ENCODE peak calls at places on chromosomes 7 and 10, in four cellular contexts. R is lower lobe of right lung, T is MCF 10A, Z is keratinocyte. M is an unnamed sample.

GRCh38 chr7:123355576-123356195 is 155.9 kb upstream of the SLC13A1 start:
- DNase-seq in Z (no peak), R (no peak), T (peak), M (peak)

GRCh38 chr10:1369665-1370064 is 313.5 kb downstream of the WDR37 start:
- DNase-seq in Z (no peak), R (no peak), T (no peak), M (no peak)

GRCh38 chr7:47647213-47647985 is 65.5 kb upstream of the TNS3 start:
- DNase-seq in T (no peak), R (no peak), Z (no peak), M (no peak)

GRCh38 chr10:70602665-70603438 is at the start of gene PRF1:
- DNase-seq in R (peak), T (no peak), Z (no peak), M (no peak)

GRCh38 chr10:53401536-53401935 is 629.0 kb upstream of the MBL2 start:
- DNase-seq in R (no peak), Z (no peak), T (no peak), M (no peak)

GRCh38 chr7:89507034-89507433 is 647.2 kb upstream of the STEAP1 start:
- DNase-seq in Z (no peak), R (no peak), T (no peak), M (no peak)

GRCh38 chr10:91552706-91553105 is 80.2 kb downstream of the PPP1R3C start:
- DNase-seq in R (no peak), Z (no peak), T (peak), M (peak)

GRCh38 chr7:140996-141395 is 51.4 kb upstream of the FAM20C start:
- DNase-seq in R (no peak), Z (no peak), T (no peak), M (no peak)

GRCh38 chr10:7797582-7797981 is 9.6 kb downstream of the ATP5F1C start:
- DNase-seq in Z (no peak), T (peak), R (no peak), M (peak)

GRCh38 chr7:42961182-42961581 is 29.0 kb downstream of the MRPL32 start:
- DNase-seq in R (no peak), T (no peak), Z (no peak), M (no peak)

GRCh38 chr7:106058925-106059324 is 53.2 kb downstream of the SYPL1 start:
- DNase-seq in Z (no peak), R (no peak), T (no peak), M (no peak)

GRCh38 chr10:90136731-90137316 is 435.4 kb downstream of the KIF20B start:
- DNase-seq in T (peak), Z (no peak), R (no peak), M (peak)

GRCh38 chr10:3757638-3758490 is 27.1 kb downstream of the KLF6 start:
- DNase-seq in Z (peak), R (no peak), T (peak), M (peak)

GRCh38 chr10:127415116-127415515 is 134.0 kb upstream of the NPS start:
- DNase-seq in Z (no peak), R (no peak), T (no peak), M (no peak)

GRCh38 chr10:94344522-94345122 is 18.1 kb downstream of the NOC3L start:
- DNase-seq in R (no peak), T (no peak), Z (no peak), M (no peak)

GRCh38 chr10:97547889-97548485 is 24.6 kb upstream of the ANKRD2 start:
- DNase-seq in T (no peak), Z (no peak), R (no peak), M (no peak)

GRCh38 chr10:130411496-130412070 is 275.4 kb downstream of the GLRX3 start:
- DNase-seq in R (no peak), T (no peak), Z (no peak), M (no peak)

GRCh38 chr10:119346063-119346835 is 138.9 kb downstream of the GRK5 start:
- DNase-seq in T (no peak), R (no peak), Z (no peak), M (no peak)

GRCh38 chr7:139543801-139544603 is 20.5 kb downstream of the CLEC2L start:
- DNase-seq in R (no peak), T (no peak), Z (no peak), M (no peak)

GRCh38 chr10:51643734-51644133 is 55.7 kb downstream of the CSTF2T start:
- DNase-seq in R (no peak), Z (no peak), T (no peak), M (no peak)

GRCh38 chr7:17103984-17104383 is 194.5 kb upstream of the AHR start:
- DNase-seq in Z (no peak), R (no peak), T (no peak), M (no peak)

GRCh38 chr7:88312061-88312663 is 5.5 kb upstream of the STEAP4 start:
- DNase-seq in Z (no peak), R (no peak), T (no peak), M (peak)

GRCh38 chr10:44724415-44725174 is 186.5 kb upstream of the TMEM72 start:
- DNase-seq in R (no peak), T (peak), Z (no peak), M (peak)

GRCh38 chr7:68787586-68787985 is 810.7 kb upstream of the AUTS2 start:
- DNase-seq in T (no peak), R (no peak), Z (no peak), M (no peak)

GRCh38 chr10:52645435-52645776 is 127.2 kb downstream of the MBL2 start:
- DNase-seq in T (no peak), R (no peak), Z (no peak), M (no peak)

GRCh38 chr10:89904755-89905154 is 203.4 kb downstream of the KIF20B start:
- DNase-seq in R (no peak), T (no peak), Z (no peak), M (peak)

GRCh38 chr10:50248598-50248997 is 2.7 kb downstream of the ASAH2 start:
- DNase-seq in R (no peak), T (no peak), Z (no peak), M (no peak)

GRCh38 chr10:64060389-64060788 is 539.2 kb downstream of the REEP3 start:
- DNase-seq in T (no peak), R (no peak), Z (no peak), M (no peak)

GRCh38 chr7:17690030-17690429 is 250.3 kb downstream of the SNX13 start:
- DNase-seq in T (peak), R (no peak), Z (no peak), M (peak)

GRCh38 chr10:66828957-66829356 is 96.9 kb upstream of the LRRTM3 start:
- DNase-seq in T (no peak), R (no peak), Z (no peak), M (peak)

GRCh38 chr10:124669824-124670654 is 74.1 kb downstream of the FAM53B start:
- DNase-seq in T (no peak), R (peak), Z (no peak), M (no peak)

GRCh38 chr7:157150825-157151412 is 12.2 kb downstream of the UBE3C start:
- DNase-seq in Z (no peak), R (no peak), T (no peak), M (no peak)

GRCh38 chr10:72335394-72336258 is 19.1 kb downstream of the DNAJB12 start:
- DNase-seq in R (peak), T (peak), Z (no peak), M (no peak)

GRCh38 chr7:137328389-137329120 is 15.0 kb downstream of the PTN start:
- DNase-seq in R (no peak), Z (no peak), T (no peak), M (no peak)

GRCh38 chr7:134419085-134419484 is 39.8 kb downstream of the AKR1B1 start:
- DNase-seq in R (no peak), T (no peak), Z (no peak), M (no peak)

GRCh38 chr7:39647816-39648215 is 24.4 kb downstream of the RALA start:
- DNase-seq in R (no peak), Z (no peak), T (no peak), M (no peak)

GRCh38 chr10:80739963-80740715 is 202.4 kb downstream of the SH2D4B start:
- DNase-seq in R (no peak), T (peak), Z (no peak), M (no peak)
- TF ChIP-seq CTCF in R (no peak), T (no peak), Z (no peak), M (no peak)

GRCh38 chr7:153832160-153832559 is 220.0 kb upstream of the DPP6 start:
- DNase-seq in Z (no peak), T (no peak), R (no peak), M (no peak)
- TF ChIP-seq CTCF in Z (no peak), T (no peak), R (no peak), M (no peak)

GRCh38 chr10:12538596-12538995 is 189.2 kb downstream of the CAMK1D start:
- DNase-seq in Z (no peak), T (no peak), R (no peak), M (no peak)
- TF ChIP-seq CTCF in Z (no peak), T (no peak), R (no peak), M (no peak)

GRCh38 chr7:15323545-15323944 is 238.3 kb downstream of the AGMO start:
- DNase-seq in R (no peak), Z (no peak), T (no peak), M (no peak)

GRCh38 chr7:15330943-15331342 is 230.9 kb downstream of the AGMO start:
- DNase-seq in T (no peak), R (no peak), Z (no peak), M (peak)

GRCh38 chr7:15326044-15326644 is 235.7 kb downstream of the AGMO start:
- DNase-seq in T (peak), Z (no peak), R (no peak), M (peak)
- TF ChIP-seq CTCF in T (peak), Z (peak), R (peak), M (peak)

GRCh38 chr10:19767876-19768275 is 48.4 kb upstream of the PLXDC2 start:
- DNase-seq in Z (no peak), T (no peak), R (no peak), M (peak)
- TF ChIP-seq CTCF in Z (no peak), T (no peak), R (no peak), M (no peak)

DNA sequence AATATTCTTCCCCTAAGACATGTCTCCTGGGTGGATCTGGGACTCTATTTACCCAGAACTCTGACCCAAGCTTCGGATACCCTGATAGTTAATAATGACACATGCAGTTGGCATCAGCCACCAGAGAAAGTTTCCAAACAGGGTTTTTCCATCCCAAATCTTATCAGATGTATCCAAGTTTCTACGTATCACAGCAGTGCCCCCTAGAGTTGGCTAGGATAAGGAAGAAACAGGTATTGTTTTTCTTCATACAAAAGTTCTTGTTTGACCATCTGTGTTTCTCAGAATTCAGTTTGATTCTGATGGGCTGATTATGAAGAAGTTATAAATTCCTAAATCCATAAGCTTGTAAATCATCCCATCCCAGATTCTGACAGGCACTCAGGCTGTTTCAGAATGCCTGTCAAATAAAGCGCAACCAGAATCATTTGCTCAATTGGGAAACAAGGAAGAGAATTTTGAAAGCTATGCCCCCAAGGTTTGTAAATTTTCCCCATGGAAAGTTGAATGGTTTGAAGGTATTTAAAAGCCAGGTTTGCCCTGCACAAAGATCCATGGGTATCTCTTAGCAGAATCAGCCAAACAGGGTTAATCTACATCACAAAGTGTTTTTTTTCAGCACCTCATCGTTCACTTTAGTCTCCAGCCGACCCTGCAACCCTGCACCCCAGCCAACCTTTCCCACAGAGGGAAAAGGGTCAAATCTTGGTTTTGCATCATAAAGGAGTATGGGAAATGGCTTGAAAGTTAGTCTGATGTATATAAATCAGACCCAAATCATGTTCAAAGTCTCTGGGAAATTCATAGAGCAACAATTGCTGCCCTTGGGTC is 47.4 kb downstream of the NRAP start:
- DNase-seq in T (peak), R (no peak), Z (no peak), M (peak)
- TF ChIP-seq CTCF in T (peak), R (peak), Z (peak), M (peak)

DNA sequence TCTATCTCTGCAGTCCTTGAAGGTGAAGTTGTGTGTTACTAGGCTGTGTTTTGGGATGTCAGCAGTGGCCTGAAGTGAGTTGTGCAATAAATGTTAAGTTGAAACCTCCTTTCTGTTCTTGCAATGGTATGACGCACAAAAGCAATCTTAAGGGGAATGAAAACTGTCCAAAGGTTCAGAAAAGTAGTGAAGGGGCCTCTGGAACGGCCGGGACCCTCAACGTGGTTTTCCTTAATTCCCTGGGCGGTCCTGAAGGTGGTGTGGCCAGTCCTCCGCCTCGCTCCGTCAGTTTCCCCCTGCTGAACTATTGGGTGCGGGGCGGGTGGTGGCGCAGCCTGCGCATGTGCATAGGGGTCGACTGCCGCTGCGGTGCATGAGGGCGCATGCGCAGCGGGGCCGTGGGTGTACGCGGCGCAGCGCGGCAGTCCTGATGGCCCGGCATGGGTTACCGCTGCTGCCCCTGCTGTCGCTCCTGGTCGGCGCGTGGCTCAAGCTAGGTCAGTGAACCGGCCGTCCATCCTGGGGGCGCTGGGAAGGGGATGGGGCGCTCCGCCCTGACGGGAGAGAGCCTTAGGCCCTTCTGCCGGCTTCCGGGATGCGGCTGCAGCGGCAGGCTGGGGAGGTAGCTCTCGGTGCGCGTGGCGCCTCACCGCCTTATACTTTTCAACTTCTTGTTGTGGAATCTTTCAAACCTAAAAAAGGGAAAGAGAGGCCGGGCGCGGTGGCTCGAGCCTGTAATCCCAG is at the start of gene SUMF2:
- DNase-seq in R (peak), T (peak), Z (no peak), M (peak)
- TF ChIP-seq CTCF in R (peak), T (no peak), Z (peak), M (peak)

GRCh38 chr7:148609045-148609725 is 18.6 kb downstream of the C7orf33 start:
- DNase-seq in R (no peak), T (no peak), Z (no peak), M (no peak)

GRCh38 chr7:148615085-148615750 is 24.7 kb downstream of the C7orf33 start:
- DNase-seq in R (no peak), T (no peak), Z (no peak), M (no peak)

GRCh38 chr7:148607151-148607661 is 16.6 kb downstream of the C7orf33 start:
- DNase-seq in T (no peak), R (no peak), Z (no peak), M (no peak)

DNA sequence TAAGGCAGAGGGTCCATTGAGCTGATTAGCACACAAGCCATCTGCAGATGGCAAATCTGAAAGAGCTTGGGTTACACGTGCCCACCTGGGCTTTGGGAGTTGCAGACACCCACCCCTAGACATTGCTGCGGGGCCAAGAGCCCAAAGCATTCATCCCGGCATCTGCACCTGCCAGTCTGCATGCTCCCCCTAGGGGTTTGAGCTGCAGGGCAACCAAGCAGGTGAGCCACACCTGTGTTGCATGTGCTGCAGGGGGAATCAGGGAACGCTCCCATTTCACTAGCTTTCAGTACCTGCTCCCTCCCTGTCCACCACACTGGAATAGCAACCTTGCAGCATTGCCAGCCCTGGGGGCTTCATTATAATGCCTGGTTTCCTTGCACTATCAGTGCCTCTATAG is 21.1 kb downstream of the C7orf33 start:
- DNase-seq in Z (no peak), R (no peak), T (no peak), M (no peak)
- TF ChIP-seq CTCF in Z (peak), R (no peak), T (no peak), M (no peak)

M was measured in bronchial epithelial cell.